ENCODE peak calls at places on chromosomes 4 and X, in eight cellular contexts. B is left cardiac atrium; H is lung; P is choroid plexus epithelial cell; N is stimulated activated naive CD4-positive, alpha-beta T cell treated with Interleukin-2 at 50 U/mL for 16 hours; X is stimulated activated CD4-positive, alpha-beta T cell treated with anti-CD3 and anti-CD28 coated beads, Interleukin-12 subunit alpha, Interleukin-12 subunit beta, amount 100 ng/mL, for 48 hours; V is adrenal gland; K is DMS 273 treated with DMSO at 0.1 percent for 48 hours. Z is an unnamed sample.
A peak's percentile ranks its signal among the peaks of the same experiment; 100 is the strongest.

GRCh38 chrX:15416133-15416993 is 32.1 kb upstream of the VEGFD start:
- DNase-seq in B (no peak), H (no peak), P (no peak), N (no peak), X (no peak), V (no peak), K (no peak), Z (no peak)

GRCh38 chrX:139429913-139430312 is 100.6 kb upstream of the F9 start:
- DNase-seq in B (no peak), H (no peak), P (no peak), N (no peak), X (no peak), V (no peak), K (no peak), Z (no peak)

GRCh38 chr4:7041851-7042696 is 1.1 kb upstream of the TADA2B start:
- DNase-seq in B (peak; percentile 80), H (peak; percentile 61), P (no peak), N (no peak), X (no peak), V (peak; percentile 69), K (no peak), Z (peak; percentile 3)

GRCh38 chr4:163484906-163485305 is 9.6 kb upstream of the TMA16 start:
- DNase-seq in B (peak; percentile 40), H (no peak), P (peak; percentile 74), N (peak; percentile 29), X (peak; percentile 47), V (peak; percentile 41), K (peak; percentile 1), Z (peak; percentile 32)

GRCh38 chrX:152876931-152877840 is 20.7 kb upstream of the ZNF185 start:
- DNase-seq in B (no peak), H (no peak), P (no peak), N (no peak), X (no peak), V (no peak), K (no peak), Z (no peak)

GRCh38 chr4:66071911-66072310 is 401.6 kb upstream of the EPHA5 start:
- DNase-seq in B (no peak), H (no peak), P (no peak), N (no peak), X (no peak), V (no peak), K (no peak), Z (no peak)

GRCh38 chr4:173448103-173448502 is 49.2 kb upstream of the SCRG1 start:
- DNase-seq in B (peak; percentile 43), H (no peak), P (peak; percentile 10), N (no peak), X (no peak), V (peak; percentile 53), K (peak; percentile 73), Z (no peak)

GRCh38 chrX:130524476-130525194 is 122.8 kb downstream of the RBMX2 start:
- DNase-seq in B (no peak), H (no peak), P (no peak), N (no peak), X (no peak), V (no peak), K (no peak), Z (no peak)

GRCh38 chr4:129322947-129323346 is 227.0 kb downstream of the C4orf33 start:
- DNase-seq in B (no peak), H (no peak), P (no peak), N (no peak), X (no peak), V (no peak), K (no peak), Z (no peak)

Z was measured in stimulated activated CD8-positive, alpha-beta memory T cell treated with anti-CD3 and anti-CD28 coated beads, Interleukin-4, amount 100 ng/mL, for 24 hours.